ENCODE peak calls at places on chromosomes 6 and 20, in seven cellular contexts. One of them, this sample, is unnamed.

GRCh38 chr20:51749674-51750036 is 18.5 kb downstream of the ATP9A start:
- DNase-seq in HCT116: no peak
- DNase-seq in H1: no peak
- DNase-seq in HepG2: no peak
- DNase-seq in K562: no peak
- DNase-seq in SK-N-SH: no peak
- DNase-seq in GM12878: no peak
- DNase-seq in this sample: no peak

GRCh38 chr6:106553440-106553839 is 75.9 kb downstream of the RTN4IP1 start:
- DNase-seq in SK-N-SH: no peak
- DNase-seq in GM12878: no peak
- DNase-seq in H1: no peak
- DNase-seq in HCT116: no peak
- DNase-seq in K562: no peak
- DNase-seq in HepG2: no peak
- DNase-seq in this sample: no peak

GRCh38 chr6:165562421-165563090 is 100.5 kb downstream of the PDE10A start:
- DNase-seq in GM12878: no peak
- DNase-seq in K562: no peak
- DNase-seq in HCT116: no peak
- DNase-seq in H1: no peak
- DNase-seq in HepG2: no peak
- DNase-seq in SK-N-SH: no peak
- DNase-seq in this sample: no peak

GRCh38 chr6:42249279-42249678 is 31.6 kb upstream of the MRPS10 start:
- DNase-seq in H1: no peak
- DNase-seq in K562: no peak
- DNase-seq in HepG2: no peak
- DNase-seq in GM12878: no peak
- DNase-seq in SK-N-SH: no peak
- DNase-seq in HCT116: no peak
- DNase-seq in this sample: no peak

GRCh38 chr6:151681426-151682059 is 125.9 kb upstream of the ESR1 start:
- DNase-seq in HCT116: no peak
- DNase-seq in HepG2: peak
- DNase-seq in H1: no peak
- DNase-seq in GM12878: no peak
- DNase-seq in SK-N-SH: no peak
- DNase-seq in K562: no peak
- DNase-seq in this sample: no peak

GRCh38 chr6:143368426-143368825 is 82.1 kb downstream of the ADAT2 start:
- DNase-seq in HepG2: no peak
- DNase-seq in GM12878: peak
- DNase-seq in K562: no peak
- DNase-seq in SK-N-SH: no peak
- DNase-seq in H1: no peak
- DNase-seq in HCT116: no peak
- DNase-seq in this sample: no peak

GRCh38 chr20:52130406-52130805 is 61.2 kb downstream of the ZFP64 start:
- DNase-seq in HepG2: no peak
- DNase-seq in SK-N-SH: no peak
- DNase-seq in K562: no peak
- DNase-seq in H1: no peak
- DNase-seq in GM12878: no peak
- DNase-seq in HCT116: no peak
- DNase-seq in this sample: no peak

GRCh38 chr6:72950114-72950860 is 275.0 kb downstream of the KHDC1L start:
- DNase-seq in HCT116: peak
- DNase-seq in GM12878: no peak
- DNase-seq in K562: no peak
- DNase-seq in SK-N-SH: no peak
- DNase-seq in HepG2: peak
- DNase-seq in H1: no peak
- DNase-seq in this sample: no peak

GRCh38 chr6:76593668-76594067 is 521.2 kb upstream of the IMPG1 start:
- DNase-seq in HepG2: no peak
- DNase-seq in K562: no peak
- DNase-seq in SK-N-SH: no peak
- DNase-seq in HCT116: no peak
- DNase-seq in H1: no peak
- DNase-seq in GM12878: no peak
- DNase-seq in this sample: no peak

GRCh38 chr20:62523473-62524203 is 47.8 kb upstream of the GATA5 start:
- DNase-seq in HCT116: peak
- DNase-seq in HepG2: peak
- DNase-seq in GM12878: no peak
- DNase-seq in SK-N-SH: peak
- DNase-seq in K562: peak
- DNase-seq in H1: no peak
- DNase-seq in this sample: no peak

GRCh38 chr6:166306378-166307081 is 1.7 kb downstream of the PRR18 start:
- DNase-seq in SK-N-SH: no peak
- DNase-seq in H1: no peak
- DNase-seq in HepG2: peak
- DNase-seq in GM12878: no peak
- DNase-seq in HCT116: no peak
- DNase-seq in K562: no peak
- DNase-seq in this sample: no peak

GRCh38 chr6:52104979-52105378 is 17.6 kb upstream of the PKHD1 start:
- DNase-seq in SK-N-SH: no peak
- DNase-seq in K562: no peak
- DNase-seq in HCT116: no peak
- DNase-seq in GM12878: no peak
- DNase-seq in H1: no peak
- DNase-seq in HepG2: no peak
- DNase-seq in this sample: peak

GRCh38 chr6:6749791-6750434 is 161.4 kb downstream of the LY86 start:
- DNase-seq in SK-N-SH: no peak
- DNase-seq in HepG2: peak
- DNase-seq in H1: no peak
- DNase-seq in HCT116: peak
- DNase-seq in GM12878: no peak
- DNase-seq in K562: peak
- DNase-seq in this sample: peak

GRCh38 chr20:645318-646106 is 7.5 kb downstream of the SRXN1 start:
- DNase-seq in SK-N-SH: peak
- DNase-seq in H1: peak
- DNase-seq in HCT116: peak
- DNase-seq in K562: peak
- DNase-seq in GM12878: peak
- DNase-seq in HepG2: peak
- DNase-seq in this sample: peak

GRCh38 chr20:62799873-62800272 is 3.6 kb downstream of the MRGBP start:
- DNase-seq in H1: no peak
- DNase-seq in HepG2: no peak
- DNase-seq in K562: no peak
- DNase-seq in SK-N-SH: no peak
- DNase-seq in GM12878: no peak
- DNase-seq in HCT116: no peak
- DNase-seq in this sample: no peak

GRCh38 chr6:149938571-149939462 is 3.0 kb upstream of the ULBP2 start:
- DNase-seq in HCT116: no peak
- DNase-seq in H1: no peak
- DNase-seq in SK-N-SH: peak
- DNase-seq in GM12878: peak
- DNase-seq in HepG2: no peak
- DNase-seq in K562: no peak
- DNase-seq in this sample: no peak

GRCh38 chr20:64010711-64011237 is 25.2 kb upstream of the C20orf204 start:
- DNase-seq in SK-N-SH: no peak
- DNase-seq in K562: no peak
- DNase-seq in HepG2: no peak
- DNase-seq in HCT116: no peak
- DNase-seq in H1: no peak
- DNase-seq in GM12878: peak
- DNase-seq in this sample: peak

GRCh38 chr6:117602899-117603588 is 733 bp upstream of the GOPC start:
- DNase-seq in SK-N-SH: no peak
- DNase-seq in GM12878: no peak
- DNase-seq in K562: no peak
- DNase-seq in HepG2: no peak
- DNase-seq in HCT116: no peak
- DNase-seq in H1: no peak
- DNase-seq in this sample: no peak

GRCh38 chr20:9294081-9294480 is 220.3 kb upstream of the LAMP5 start:
- DNase-seq in SK-N-SH: no peak
- DNase-seq in GM12878: no peak
- DNase-seq in H1: no peak
- DNase-seq in K562: no peak
- DNase-seq in HepG2: no peak
- DNase-seq in HCT116: no peak
- DNase-seq in this sample: no peak

GRCh38 chr6:116408476-116408875 is 37.7 kb downstream of the DSE start:
- DNase-seq in GM12878: peak
- DNase-seq in H1: no peak
- DNase-seq in K562: no peak
- DNase-seq in HepG2: no peak
- DNase-seq in SK-N-SH: no peak
- DNase-seq in HCT116: no peak
- DNase-seq in this sample: no peak

GRCh38 chr6:38150681-38151296 is 331.3 kb downstream of the ZFAND3 start:
- DNase-seq in HepG2: no peak
- DNase-seq in HCT116: no peak
- DNase-seq in SK-N-SH: no peak
- DNase-seq in K562: no peak
- DNase-seq in H1: no peak
- DNase-seq in GM12878: no peak
- DNase-seq in this sample: peak

GRCh38 chr20:53837126-53837826 is 233.1 kb downstream of the BCAS1 start:
- DNase-seq in K562: no peak
- DNase-seq in HepG2: no peak
- DNase-seq in H1: no peak
- DNase-seq in HCT116: no peak
- DNase-seq in GM12878: no peak
- DNase-seq in SK-N-SH: no peak
- DNase-seq in this sample: no peak

GRCh38 chr20:36092424-36093024 is 62.0 kb upstream of the EPB41L1 start:
- DNase-seq in K562: peak
- DNase-seq in GM12878: no peak
- DNase-seq in SK-N-SH: peak
- DNase-seq in HCT116: no peak
- DNase-seq in HepG2: no peak
- DNase-seq in H1: no peak
- DNase-seq in this sample: no peak

GRCh38 chr6:99613705-99614429 is 7.2 kb downstream of the PRDM13 start:
- DNase-seq in K562: no peak
- DNase-seq in SK-N-SH: peak
- DNase-seq in GM12878: no peak
- DNase-seq in HepG2: no peak
- DNase-seq in H1: no peak
- DNase-seq in HCT116: no peak
- DNase-seq in this sample: no peak

GRCh38 chr6:97658090-97658489 is 375.1 kb upstream of the MMS22L start:
- DNase-seq in HepG2: no peak
- DNase-seq in K562: no peak
- DNase-seq in SK-N-SH: no peak
- DNase-seq in HCT116: no peak
- DNase-seq in H1: no peak
- DNase-seq in GM12878: no peak
- DNase-seq in this sample: no peak

GRCh38 chr20:45308078-45308778 is at the start of gene MATN4:
- DNase-seq in HCT116: no peak
- DNase-seq in HepG2: no peak
- DNase-seq in GM12878: no peak
- DNase-seq in SK-N-SH: no peak
- DNase-seq in K562: no peak
- DNase-seq in H1: no peak
- DNase-seq in this sample: no peak

GRCh38 chr20:24382330-24382729 is 87.1 kb upstream of the SYNDIG1 start:
- DNase-seq in HepG2: no peak
- DNase-seq in H1: no peak
- DNase-seq in K562: no peak
- DNase-seq in SK-N-SH: peak
- DNase-seq in GM12878: no peak
- DNase-seq in HCT116: no peak
- DNase-seq in this sample: no peak
- TF ChIP-seq JUND in HepG2: no peak
- TF ChIP-seq JUND in H1: no peak
- TF ChIP-seq JUND in K562: no peak
- TF ChIP-seq JUND in SK-N-SH: no peak
- TF ChIP-seq JUND in GM12878: no peak
- TF ChIP-seq JUND in HCT116: no peak
- TF ChIP-seq JUND in this sample: no peak

GRCh38 chr20:17227669-17228623 is 1.1 kb downstream of the PCSK2 start:
- DNase-seq in SK-N-SH: peak
- DNase-seq in HepG2: no peak
- DNase-seq in HCT116: no peak
- DNase-seq in GM12878: no peak
- DNase-seq in H1: no peak
- DNase-seq in K562: no peak
- DNase-seq in this sample: peak

GRCh38 chr20:17227199-17227535 is 327 bp downstream of the PCSK2 start:
- DNase-seq in H1: no peak
- DNase-seq in HepG2: no peak
- DNase-seq in HCT116: no peak
- DNase-seq in SK-N-SH: peak
- DNase-seq in GM12878: no peak
- DNase-seq in K562: no peak
- DNase-seq in this sample: no peak

GRCh38 chr20:17226410-17227198 is at the start of gene PCSK2:
- DNase-seq in HepG2: no peak
- DNase-seq in K562: peak
- DNase-seq in GM12878: no peak
- DNase-seq in H1: peak
- DNase-seq in HCT116: no peak
- DNase-seq in SK-N-SH: peak
- DNase-seq in this sample: no peak

GRCh38 chr20:17229256-17229655 is 2.4 kb downstream of the PCSK2 start:
- DNase-seq in K562: no peak
- DNase-seq in HCT116: no peak
- DNase-seq in SK-N-SH: no peak
- DNase-seq in H1: no peak
- DNase-seq in GM12878: no peak
- DNase-seq in HepG2: no peak
- DNase-seq in this sample: no peak

GRCh38 chr20:17228624-17229061 is 1.8 kb downstream of the PCSK2 start:
- DNase-seq in H1: no peak
- DNase-seq in HepG2: no peak
- DNase-seq in SK-N-SH: peak
- DNase-seq in HCT116: no peak
- DNase-seq in K562: peak
- DNase-seq in GM12878: no peak
- DNase-seq in this sample: no peak
- TF ChIP-seq JUND in H1: no peak
- TF ChIP-seq JUND in HepG2: no peak
- TF ChIP-seq JUND in SK-N-SH: no peak
- TF ChIP-seq JUND in HCT116: no peak
- TF ChIP-seq JUND in K562: no peak
- TF ChIP-seq JUND in GM12878: no peak
- TF ChIP-seq JUND in this sample: no peak

GRCh38 chr6:111758608-111759293 is 114.5 kb downstream of the FYN start:
- DNase-seq in SK-N-SH: no peak
- DNase-seq in H1: no peak
- DNase-seq in GM12878: no peak
- DNase-seq in HCT116: no peak
- DNase-seq in HepG2: no peak
- DNase-seq in K562: no peak
- DNase-seq in this sample: no peak
- TF ChIP-seq JUND in SK-N-SH: no peak
- TF ChIP-seq JUND in H1: no peak
- TF ChIP-seq JUND in GM12878: no peak
- TF ChIP-seq JUND in HCT116: no peak
- TF ChIP-seq JUND in HepG2: no peak
- TF ChIP-seq JUND in K562: no peak
- TF ChIP-seq JUND in this sample: no peak

GRCh38 chr6:28215425-28215824 is 9.7 kb upstream of the ZSCAN9 start:
- DNase-seq in HCT116: no peak
- DNase-seq in H1: no peak
- DNase-seq in GM12878: no peak
- DNase-seq in K562: peak
- DNase-seq in HepG2: no peak
- DNase-seq in SK-N-SH: no peak
- DNase-seq in this sample: no peak
- TF ChIP-seq JUND in HCT116: no peak
- TF ChIP-seq JUND in H1: no peak
- TF ChIP-seq JUND in GM12878: no peak
- TF ChIP-seq JUND in K562: no peak
- TF ChIP-seq JUND in HepG2: no peak
- TF ChIP-seq JUND in SK-N-SH: no peak
- TF ChIP-seq JUND in this sample: no peak

This sample was measured in T47D.